ENCODE peak calls at places on chromosomes 1 and 21, in four cellular contexts. A, L, B and J are unnamed samples.

GRCh38 chr1:150928286-150928685 is 2.1 kb downstream of the SETDB1 start:
- DNase-seq in B (no peak), L (no peak), A (no peak), J (no peak)

GRCh38 chr21:37642493-37642892 is 273.8 kb downstream of the KCNJ6 start:
- DNase-seq in L (no peak), B (no peak), A (no peak), J (no peak)

GRCh38 chr1:177567393-177567792 is 396.6 kb downstream of the BRINP2 start:
- DNase-seq in A (peak; percentile 14), L (no peak), B (no peak), J (no peak)

GRCh38 chr21:34938079-34938764 is 110.9 kb downstream of the RUNX1 start:
- DNase-seq in A (no peak), B (no peak), L (no peak), J (no peak)

GRCh38 chr1:107862064-107862463 is 102.9 kb downstream of the VAV3 start:
- DNase-seq in L (no peak), B (no peak), A (no peak), J (no peak)

GRCh38 chr1:7534061-7534825 is 236.9 kb upstream of the VAMP3 start:
- DNase-seq in L (no peak), A (no peak), B (no peak), J (peak; percentile 39)

GRCh38 chr1:66311628-66312027 is 222.3 kb upstream of the SGIP1 start:
- DNase-seq in A (no peak), L (no peak), B (no peak), J (no peak)

GRCh38 chr21:41593784-41594138 is 85.8 kb upstream of the TMPRSS2 start:
- DNase-seq in L (no peak), B (peak; percentile 74), A (no peak), J (no peak)

GRCh38 chr1:84582802-84583587 is 8.8 kb upstream of the CTBS start:
- DNase-seq in B (no peak), L (no peak), A (peak; percentile 18), J (no peak)

GRCh38 chr1:75345538-75346292 is 211.5 kb downstream of the LHX8 start:
- DNase-seq in B (no peak), A (no peak), L (no peak), J (no peak)

GRCh38 chr1:93471911-93472310 is 24.0 kb downstream of the FNBP1L start:
- DNase-seq in L (no peak), B (no peak), A (peak; percentile 88), J (no peak)

GRCh38 chr1:29355375-29355774 is 119.1 kb downstream of the PTPRU start:
- DNase-seq in L (no peak), A (no peak), B (no peak), J (no peak)

GRCh38 chr1:97907886-97908285 is 12.9 kb downstream of the DPYD start:
- DNase-seq in B (peak; percentile 60), L (no peak), A (no peak), J (no peak)

GRCh38 chr1:185825556-185825955 is 91.4 kb downstream of the HMCN1 start:
- DNase-seq in A (no peak), L (no peak), B (no peak), J (no peak)

GRCh38 chr1:241336335-241336734 is 20.7 kb downstream of the RGS7 start:
- DNase-seq in L (no peak), B (no peak), A (peak; percentile 39), J (no peak)

GRCh38 chr21:41616063-41616591 is 108.2 kb upstream of the TMPRSS2 start:
- DNase-seq in B (no peak), L (no peak), A (peak; percentile 87), J (peak; percentile 51)

GRCh38 chr1:20706841-20707240 is 11.0 kb downstream of the KIF17 start:
- DNase-seq in B (no peak), A (no peak), L (no peak), J (no peak)
- H3K4me3 ChIP-seq in B (no peak overlapping the region), A (no peak overlapping the region), L (no peak overlapping the region), J (no peak overlapping the region)

GRCh38 chr21:45102391-45102932 is 28.1 kb downstream of the ADARB1 start:
- DNase-seq in A (peak; percentile 27), L (no peak), B (no peak), J (no peak)
- H3K4me1 ChIP-seq in A (no peaks in the 10 kb centered on the region), L (peaks cover 4% of the 10 kb centered on the region), B (peaks cover 50% of the 10 kb centered on the region), J (peaks cover 70% of the 10 kb centered on the region)

DNA sequence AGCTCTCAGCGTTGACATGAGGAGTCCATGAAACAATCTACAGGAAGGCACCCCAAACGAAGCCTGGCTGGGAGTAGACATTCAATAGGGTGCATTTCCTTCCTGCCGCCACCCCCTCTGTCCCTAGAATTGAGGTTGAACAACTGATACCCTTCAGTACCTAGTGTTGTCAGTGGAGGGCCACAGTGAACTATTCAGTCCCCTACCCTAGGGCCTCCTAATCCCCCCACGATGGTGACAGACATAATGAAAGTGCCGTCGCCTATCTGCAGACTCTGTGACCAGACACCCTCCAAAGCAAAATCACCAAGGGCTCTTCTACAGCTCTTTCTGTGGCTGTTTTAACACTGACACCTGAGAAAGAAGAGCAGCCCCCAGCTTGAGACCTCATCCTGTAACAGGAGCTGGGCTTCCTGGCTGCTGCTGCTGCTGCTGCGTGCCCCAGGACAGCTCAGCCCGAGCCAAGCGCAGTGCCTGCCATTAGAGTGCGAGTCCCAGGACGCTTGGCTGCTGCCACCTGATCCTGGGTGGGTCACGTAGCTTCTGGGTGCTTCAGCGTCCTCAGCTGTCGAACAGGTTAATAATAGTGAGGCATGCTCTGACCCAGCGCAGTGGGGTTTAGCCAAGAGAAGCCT is 183.0 kb downstream of the ZBTB18 start:
- DNase-seq in A (no peak), B (no peak), L (no peak), J (peak; percentile 78)
- H3K4me3 ChIP-seq in A (no peak overlapping the region), B (no peak overlapping the region), L (no peak overlapping the region), J (peak overlapping the region; percentile 47)

DNA sequence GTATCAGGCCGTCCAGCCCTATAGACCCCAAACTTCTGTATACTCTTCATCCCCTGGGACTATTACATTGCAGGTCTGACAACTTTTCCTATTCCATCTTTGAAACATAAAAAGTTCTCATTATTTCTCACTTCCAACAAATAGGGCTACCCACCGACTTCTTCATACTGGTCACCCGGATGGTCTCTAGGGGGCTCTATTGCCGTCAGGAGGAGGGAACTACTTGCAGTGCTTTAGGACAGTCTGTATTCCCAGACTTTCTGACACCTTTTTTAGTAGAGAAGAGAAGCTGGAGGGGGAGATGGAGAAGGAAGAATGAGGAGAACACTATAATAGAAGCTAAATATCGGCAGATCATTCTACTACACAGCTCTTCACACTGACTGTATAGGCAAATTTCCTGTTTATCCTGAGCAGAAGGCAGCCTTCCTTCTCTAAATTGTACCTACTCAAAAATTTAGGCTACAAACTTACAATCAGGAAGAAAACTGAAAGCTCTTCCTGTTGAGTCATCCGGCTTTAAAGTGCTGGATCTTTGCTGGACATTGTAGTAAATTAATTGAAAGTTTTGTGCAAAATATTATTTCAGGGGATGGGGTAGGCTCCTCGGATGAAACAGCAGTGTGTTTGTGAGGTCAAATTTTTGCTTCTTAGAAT is 54.6 kb downstream of the CDC7 start:
- DNase-seq in A (peak; percentile 59), B (no peak), L (no peak), J (no peak)
- H3K4me1 ChIP-seq in A (peaks cover 20% of the 10 kb centered on the region), B (peaks cover 42% of the 10 kb centered on the region), L (no peaks in the 10 kb centered on the region), J (peaks cover 9% of the 10 kb centered on the region)